ENCODE peak calls at places on chromosome 11, in six cellular contexts. R is activated CD4-positive, alpha-beta T cell treated with anti-CD3 and anti-CD28 coated beads, Interleukin-2, amount 50 U/mL, for 48 hours; A is left colon; K is H7; H is activated CD4-positive, CD25-positive, alpha-beta regulatory T cell; J is fibroblast of pulmonary artery. D is an unnamed sample.

GRCh38 chr11:128318856-128319474 is 268.4 kb downstream of the ETS1 start:
- DNase-seq in R (peak; percentile 85), A (no peak), K (no peak), H (no peak), J (no peak), D (no peak)

GRCh38 chr11:8794677-8795103 is 112.1 kb downstream of the RPL27A start:
- DNase-seq in R (no peak), A (peak; percentile 67), K (no peak), H (no peak), J (no peak), D (peak; percentile 38)

GRCh38 chr11:77195071-77195705 is 67.1 kb downstream of the MYO7A start:
- DNase-seq in R (no peak), A (no peak), K (no peak), H (no peak), J (no peak), D (no peak)

GRCh38 chr11:65498977-65499712 is at the start of gene MALAT1:
- DNase-seq in R (peak; percentile 95), A (peak; percentile 95), K (peak; percentile 78), H (peak; percentile 83), J (peak; percentile 97), D (peak; percentile 93)

GRCh38 chr11:67354314-67355022 is 1.1 kb upstream of the POLD4 start:
- DNase-seq in R (peak; percentile 40), A (peak; percentile 80), K (peak; percentile 46), H (no peak), J (peak; percentile 97), D (peak; percentile 98)

GRCh38 chr11:75780888-75781287 is 12.3 kb downstream of the DGAT2 start:
- DNase-seq in R (no peak), A (no peak), K (no peak), H (no peak), J (no peak), D (no peak)

GRCh38 chr11:61949169-61950034 is 749 bp upstream of the BEST1 start:
- DNase-seq in R (no peak), A (no peak), K (peak; percentile 90), H (no peak), J (peak; percentile 98), D (peak; percentile 84)

GRCh38 chr11:65182258-65183170 is 786 bp downstream of the CAPN1 start:
- DNase-seq in R (peak; percentile 35), A (peak; percentile 66), K (peak; percentile 89), H (no peak), J (peak; percentile 20), D (peak; percentile 82)

GRCh38 chr11:90635145-90635544 is 412.3 kb upstream of the CHORDC1 start:
- DNase-seq in R (no peak), A (no peak), K (no peak), H (no peak), J (no peak), D (no peak)

GRCh38 chr11:85167471-85167870 is 459.7 kb downstream of the DLG2 start:
- DNase-seq in R (no peak), A (no peak), K (no peak), H (no peak), J (no peak), D (no peak)

GRCh38 chr11:9616858-9617257 is 43.4 kb downstream of the WEE1 start:
- DNase-seq in R (peak; percentile 19), A (no peak), K (no peak), H (no peak), J (no peak), D (no peak)

GRCh38 chr11:47186076-47186936 is at the start of gene PACSIN3:
- DNase-seq in R (peak; percentile 64), A (peak; percentile 48), K (peak; percentile 92), H (no peak), J (peak; percentile 35), D (peak; percentile 83)

GRCh38 chr11:122743949-122744876 is 88.7 kb downstream of the UBASH3B start:
- DNase-seq in R (peak; percentile 84), A (peak; percentile 48), K (no peak), H (peak; percentile 40), J (no peak), D (no peak)

GRCh38 chr11:131033151-131033651 is 116.9 kb upstream of the SNX19 start:
- DNase-seq in R (no peak), A (no peak), K (no peak), H (no peak), J (peak; percentile 87), D (peak; percentile 97)

GRCh38 chr11:129331217-129331616 is 44.4 kb upstream of the BARX2 start:
- DNase-seq in R (no peak), A (peak; percentile 56), K (no peak), H (no peak), J (peak; percentile 24), D (peak; percentile 76)

GRCh38 chr11:11297578-11297977 is 55.5 kb downstream of the CSNK2A3 start:
- DNase-seq in R (no peak), A (no peak), K (peak; percentile 41), H (no peak), J (no peak), D (no peak)

GRCh38 chr11:102883132-102883531 is 8.3 kb upstream of the MMP12 start:
- DNase-seq in R (no peak), A (no peak), K (no peak), H (no peak), J (no peak), D (no peak)

GRCh38 chr11:65422104-65422632 is 430 bp upstream of the NEAT1 start:
- DNase-seq in R (peak; percentile 98), A (peak; percentile 99), K (peak; percentile 95), H (peak; percentile 85), J (peak; percentile 99), D (peak; percentile 97)

GRCh38 chr11:44763111-44763820 is 36.5 kb downstream of the TSPAN18 start:
- DNase-seq in R (no peak), A (no peak), K (no peak), H (no peak), J (peak; percentile 36), D (peak; percentile 44)

GRCh38 chr11:12802418-12803085 is 128.3 kb downstream of the TEAD1 start:
- DNase-seq in R (peak; percentile 11), A (peak; percentile 81), K (no peak), H (no peak), J (peak; percentile 84), D (peak; percentile 97)

GRCh38 chr11:62721994-62722393 is 5.3 kb downstream of the HNRNPUL2 start:
- DNase-seq in R (no peak), A (no peak), K (peak; percentile 48), H (no peak), J (peak; percentile 48), D (peak; percentile 80)

GRCh38 chr11:109264128-109264527 is 157.9 kb upstream of the C11orf87 start:
- DNase-seq in R (no peak), A (no peak), K (no peak), H (no peak), J (no peak), D (no peak)

GRCh38 chr11:17012712-17013547 is 1.3 kb downstream of the PLEKHA7 start:
- DNase-seq in R (no peak), A (peak; percentile 64), K (peak; percentile 85), H (no peak), J (peak; percentile 35), D (peak; percentile 90)

GRCh38 chr11:6736495-6737121 is 35.2 kb downstream of the OR2AG2 start:
- DNase-seq in R (no peak), A (no peak), K (no peak), H (no peak), J (no peak), D (no peak)

GRCh38 chr11:74004694-74005615 is 3.9 kb downstream of the UCP3 start:
- DNase-seq in R (peak; percentile 81), A (peak; percentile 46), K (peak; percentile 55), H (peak; percentile 73), J (no peak), D (peak; percentile 53)

D was measured in islet precursor cell.